ENCODE peak calls at places on chromosomes 6 and 20, in nine cellular contexts. C is myocyte; B is progenitor cell of endocrine pancreas; Z is activated gamma-delta T cell treated with anti-CD3 and anti-CD28 coated beads, Interleukin-2, amount 50 U/mL, for 16 hours; U is T-helper 9 cell; D is mammary epithelial cell; I is stimulated activated CD4-positive, alpha-beta T cell treated with anti-CD3 and anti-CD28 coated beads, TNF-alpha, amount 100 ng/mL, for 4 hours; G is NCI-H526; O is tibial nerve. W is an unnamed sample.

GRCh38 chr6:83430606-83431544 is at the start of gene ME1:
- DNase-seq in C (peak), B (peak), Z (peak), U (peak), D (peak), I (peak), G (peak), O (peak), W (peak)

GRCh38 chr6:108744996-108745395 is 103.2 kb upstream of the ARMC2 start:
- DNase-seq in C (peak), B (no peak), Z (no peak), U (no peak), D (no peak), I (no peak), G (no peak), O (no peak), W (no peak)

GRCh38 chr6:81822584-81822983 is 70.1 kb upstream of the TENT5A start:
- DNase-seq in C (no peak), B (no peak), Z (no peak), U (no peak), D (no peak), I (no peak), G (no peak), O (no peak), W (no peak)

GRCh38 chr6:118325220-118325860 is 222.8 kb upstream of the PLN start:
- DNase-seq in C (peak), B (no peak), Z (no peak), U (no peak), D (peak), I (no peak), G (no peak), O (no peak), W (no peak)

GRCh38 chr20:10708342-10709185 is 34.8 kb upstream of the JAG1 start:
- DNase-seq in C (no peak), B (no peak), Z (no peak), U (no peak), D (peak), I (no peak), G (no peak), O (no peak), W (no peak)

GRCh38 chr20:39083781-39084180 is 121.6 kb downstream of the DHX35 start:
- DNase-seq in C (no peak), B (no peak), Z (no peak), U (no peak), D (no peak), I (no peak), G (no peak), O (no peak), W (no peak)

GRCh38 chr20:8408587-8409307 is 276.7 kb downstream of the PLCB1 start:
- DNase-seq in C (peak), B (no peak), Z (no peak), U (no peak), D (no peak), I (no peak), G (no peak), O (no peak), W (peak)

GRCh38 chr6:31651602-31652191 is 764 bp downstream of the BAG6 start:
- DNase-seq in C (peak), B (no peak), Z (no peak), U (no peak), D (peak), I (no peak), G (peak), O (peak), W (peak)

GRCh38 chr6:158649289-158650143 is at the start of gene SYTL3:
- DNase-seq in C (peak), B (no peak), Z (peak), U (peak), D (peak), I (peak), G (peak), O (no peak), W (peak)